ENCODE peak calls at places on chromosomes 12 and 14, in eight cellular contexts. I, K, E, N, F, X, Y and B are unnamed samples.

GRCh38 chr12:20528208-20528607 is 159.9 kb downstream of the PDE3A start:
- ATAC-seq in E (no peak), I (no peak), K (no peak), N (no peak), Y (no peak), F (no peak), X (no peak), B (no peak)

GRCh38 chr12:45076417-45077031 is 25.6 kb upstream of the DBX2 start:
- ATAC-seq in K (no peak), E (no peak), N (no peak), I (no peak), Y (no peak), F (no peak), X (no peak), B (no peak)

GRCh38 chr14:35197015-35197414 is 74.7 kb downstream of the PRORP start:
- ATAC-seq in F (no peak), X (peak), I (no peak), Y (no peak), E (peak), K (peak), N (peak), B (peak)

GRCh38 chr12:1769809-1770494 is 50.4 kb upstream of the LRTM2 start:
- ATAC-seq in F (no peak), N (no peak), X (no peak), Y (no peak), E (peak), I (no peak), K (peak), B (no peak)

GRCh38 chr14:54916061-54916460 is 13.4 kb upstream of the GCH1 start:
- ATAC-seq in K (no peak), F (no peak), I (no peak), Y (no peak), E (no peak), N (no peak), X (no peak), B (no peak)

GRCh38 chr12:101992091-101992490 is 69.7 kb downstream of the WASHC3 start:
- ATAC-seq in N (no peak), X (no peak), F (no peak), E (no peak), K (no peak), I (no peak), Y (no peak), B (no peak)

GRCh38 chr12:50111417-50111692 is 681 bp upstream of the COX14 start:
- ATAC-seq in F (no peak), I (peak), X (no peak), Y (no peak), E (no peak), K (no peak), N (no peak), B (no peak)

GRCh38 chr14:95326987-95327386 is 7.3 kb upstream of the CLMN start:
- ATAC-seq in E (no peak), K (no peak), Y (no peak), I (no peak), F (no peak), N (no peak), X (no peak), B (peak)

GRCh38 chr14:22524105-22524783 is 64.8 kb downstream of the DAD1 start:
- ATAC-seq in X (no peak), F (no peak), E (no peak), I (no peak), K (no peak), Y (peak), N (peak), B (no peak)

GRCh38 chr12:50988051-50988450 is 35.7 kb downstream of the HIGD1C start:
- ATAC-seq in K (no peak), I (no peak), Y (no peak), X (no peak), F (no peak), E (peak), N (no peak), B (no peak)

GRCh38 chr14:89406941-89407340 is 10.1 kb downstream of the FOXN3 start:
- ATAC-seq in E (no peak), X (no peak), K (peak), N (no peak), I (no peak), F (no peak), Y (no peak), B (no peak)

GRCh38 chr12:5023842-5024241 is 19.8 kb upstream of the KCNA5 start:
- ATAC-seq in X (peak), N (no peak), K (no peak), I (no peak), F (no peak), E (no peak), Y (no peak), B (no peak)

GRCh38 chr14:99191663-99192621 is 80.1 kb downstream of the BCL11B start:
- ATAC-seq in F (no peak), E (peak), X (no peak), I (peak), Y (peak), N (no peak), K (peak), B (peak)

GRCh38 chr12:1080520-1081223 is 89.6 kb downstream of the ERC1 start:
- ATAC-seq in E (no peak), X (peak), F (no peak), K (no peak), N (no peak), I (no peak), Y (no peak), B (no peak)

GRCh38 chr12:76018111-76018510 is 13.5 kb downstream of the PHLDA1 start:
- ATAC-seq in F (no peak), E (no peak), I (peak), N (no peak), Y (no peak), K (no peak), X (no peak), B (no peak)

GRCh38 chr14:76810953-76811400 is 1.7 kb downstream of the ANGEL1 start:
- ATAC-seq in E (peak), I (peak), N (peak), F (no peak), X (no peak), Y (peak), K (no peak), B (no peak)

GRCh38 chr12:54407183-54407905 is 11.7 kb downstream of the ITGA5 start:
- ATAC-seq in Y (no peak), E (no peak), K (no peak), F (no peak), N (no peak), I (no peak), X (no peak), B (no peak)

GRCh38 chr14:74583689-74584434 is 28.2 kb downstream of the LTBP2 start:
- ATAC-seq in N (peak), E (peak), Y (peak), X (peak), F (peak), I (peak), K (peak), B (peak)

GRCh38 chr12:3491938-3492867 is 1.2 kb downstream of the PRMT8 start:
- ATAC-seq in K (peak), F (peak), I (peak), X (peak), N (peak), E (peak), Y (peak), B (peak)

GRCh38 chr12:11875414-11875935 is 195.3 kb upstream of the BCL2L14 start:
- ATAC-seq in K (no peak), Y (peak), N (peak), E (peak), I (no peak), F (peak), X (peak), B (peak)